ENCODE peak calls at places on chromosome 4, in eight cellular contexts. R, A, O, I, D, E, Q and P are unnamed samples.

GRCh38 chr4:4990329-4990728 is 28.9 kb downstream of the CYTL1 start:
- DNase-seq in R (no peak), A (no peak), O (no peak), I (no peak), D (no peak), E (no peak), Q (no peak), P (no peak)

GRCh38 chr4:55214172-55214571 is 88.8 kb upstream of the KDR start:
- DNase-seq in R (no peak), A (no peak), O (no peak), I (no peak), D (peak), E (no peak), Q (no peak), P (no peak)

GRCh38 chr4:112386051-112386450 is 88.9 kb downstream of the ALPK1 start:
- DNase-seq in R (no peak), A (no peak), O (no peak), I (no peak), D (no peak), E (no peak), Q (no peak), P (no peak)

GRCh38 chr4:152014280-152014679 is 253.5 kb upstream of the GATB start:
- DNase-seq in R (no peak), A (no peak), O (peak), I (peak), D (no peak), E (no peak), Q (no peak), P (no peak)

GRCh38 chr4:53702334-53703266 is 111.3 kb upstream of the LNX1 start:
- DNase-seq in R (peak), A (peak), O (peak), I (no peak), D (peak), E (peak), Q (peak), P (peak)

GRCh38 chr4:16197842-16198241 is 28.4 kb downstream of the TAPT1 start:
- DNase-seq in R (no peak), A (no peak), O (no peak), I (no peak), D (no peak), E (no peak), Q (no peak), P (no peak)

GRCh38 chr4:47642985-47643745 is 158.1 kb downstream of the ATP10D start:
- DNase-seq in R (peak), A (peak), O (no peak), I (no peak), D (no peak), E (no peak), Q (no peak), P (no peak)

GRCh38 chr4:8699479-8700145 is 107.0 kb downstream of the CPZ start:
- DNase-seq in R (no peak), A (no peak), O (no peak), I (no peak), D (no peak), E (no peak), Q (no peak), P (peak)

GRCh38 chr4:6647169-6647568 is 6.7 kb downstream of the MRFAP1 start:
- DNase-seq in R (no peak), A (no peak), O (no peak), I (no peak), D (no peak), E (no peak), Q (no peak), P (no peak)

GRCh38 chr4:94507281-94507680 is 55.5 kb downstream of the PDLIM5 start:
- DNase-seq in R (no peak), A (no peak), O (no peak), I (no peak), D (no peak), E (no peak), Q (no peak), P (no peak)

GRCh38 chr4:179372746-179373145 is 1930.5 kb upstream of the AGA start:
- DNase-seq in R (no peak), A (no peak), O (no peak), I (no peak), D (no peak), E (no peak), Q (no peak), P (no peak)

GRCh38 chr4:61992351-61992750 is 792.2 kb downstream of the ADGRL3 start:
- DNase-seq in R (no peak), A (no peak), O (no peak), I (no peak), D (peak), E (no peak), Q (no peak), P (no peak)

GRCh38 chr4:24160358-24160757 is 270.5 kb upstream of the PPARGC1A start:
- DNase-seq in R (no peak), A (no peak), O (no peak), I (no peak), D (no peak), E (no peak), Q (no peak), P (no peak)

GRCh38 chr4:12881945-12882589 is 602.1 kb downstream of the RAB28 start:
- DNase-seq in R (no peak), A (peak), O (no peak), I (no peak), D (no peak), E (no peak), Q (no peak), P (no peak)

GRCh38 chr4:110287130-110287529 is 88.7 kb upstream of the ELOVL6 start:
- DNase-seq in R (peak), A (no peak), O (no peak), I (no peak), D (peak), E (no peak), Q (peak), P (no peak)

GRCh38 chr4:85555210-85555609 is 80.3 kb downstream of the ARHGAP24 start:
- DNase-seq in R (no peak), A (no peak), O (no peak), I (no peak), D (no peak), E (no peak), Q (no peak), P (no peak)

GRCh38 chr4:87540176-87541058 is 11.2 kb upstream of the SPARCL1 start:
- DNase-seq in R (no peak), A (no peak), O (no peak), I (no peak), D (no peak), E (no peak), Q (no peak), P (no peak)

GRCh38 chr4:88043586-88044340 is 36.3 kb downstream of the PKD2 start:
- DNase-seq in R (no peak), A (no peak), O (no peak), I (no peak), D (no peak), E (no peak), Q (no peak), P (no peak)

GRCh38 chr4:176563591-176563990 is 229.1 kb downstream of the VEGFC start:
- DNase-seq in R (peak), A (peak), O (no peak), I (no peak), D (no peak), E (no peak), Q (no peak), P (no peak)

GRCh38 chr4:122588453-122589238 is 32.2 kb downstream of the IL21 start:
- DNase-seq in R (peak), A (no peak), O (peak), I (no peak), D (no peak), E (no peak), Q (no peak), P (no peak)